ENCODE peak calls at places on chromosomes 3 and 15, in four cellular contexts. B is A549, F is pancreas, E is IMR-90. Y is an unnamed sample.

GRCh38 chr3:149609595-149609994 is 48.2 kb downstream of the WWTR1 start:
- DNase-seq in B (no peak), F (no peak), E (no peak), Y (no peak)

GRCh38 chr15:96122077-96123027 is 208.1 kb upstream of the NR2F2 start:
- DNase-seq in B (no peak), F (no peak), E (peak; percentile 48), Y (no peak)

GRCh38 chr15:58200739-58201138 is 62.6 kb downstream of the AQP9 start:
- DNase-seq in B (no peak), F (no peak), E (no peak), Y (no peak)

GRCh38 chr3:113629941-113630340 is 66.5 kb downstream of the USF3 start:
- DNase-seq in B (no peak), F (no peak), E (no peak), Y (no peak)

GRCh38 chr3:198071602-198072285 is 111.7 kb downstream of the LMLN start:
- DNase-seq in B (peak; percentile 28), F (no peak), E (peak; percentile 97), Y (no peak)

GRCh38 chr15:98177950-98178848 is 217.7 kb downstream of the ARRDC4 start:
- DNase-seq in B (peak; percentile 48), F (no peak), E (peak; percentile 29), Y (peak; percentile 69)

GRCh38 chr3:31092748-31093607 is 198.5 kb upstream of the GADL1 start:
- DNase-seq in B (no peak), F (no peak), E (peak; percentile 16), Y (no peak)

GRCh38 chr3:172143060-172143451 is 103.7 kb downstream of the FNDC3B start:
- DNase-seq in B (no peak), F (no peak), E (no peak), Y (no peak)

GRCh38 chr3:76668653-76669052 is 371.2 kb upstream of the ROBO2 start:
- DNase-seq in B (no peak), F (no peak), E (no peak), Y (no peak)

GRCh38 chr15:69668049-69668705 is 215.6 kb downstream of the RPLP1 start:
- DNase-seq in B (no peak), F (no peak), E (no peak), Y (no peak)

GRCh38 chr3:63046152-63046551 is 170.9 kb upstream of the CADPS start:
- DNase-seq in B (no peak), F (no peak), E (no peak), Y (no peak)

GRCh38 chr3:114624676-114625181 is 330.9 kb downstream of the TIGIT start:
- DNase-seq in B (peak; percentile 68), F (peak; percentile 66), E (peak; percentile 99), Y (no peak)

GRCh38 chr3:128256131-128256530 is 102.8 kb downstream of the EEFSEC start:
- DNase-seq in B (no peak), F (no peak), E (no peak), Y (no peak)

GRCh38 chr3:94234177-94234788 is 171.4 kb downstream of the NSUN3 start:
- DNase-seq in B (peak; percentile 36), F (no peak), E (peak; percentile 44), Y (no peak)

GRCh38 chr15:38226867-38227266 is 25.8 kb upstream of the SPRED1 start:
- DNase-seq in B (peak; percentile 36), F (no peak), E (peak; percentile 94), Y (no peak)

GRCh38 chr15:80694624-80695098 is 449 bp upstream of the ABHD17C start:
- DNase-seq in B (peak; percentile 72), F (no peak), E (peak; percentile 33), Y (no peak)

GRCh38 chr15:100601158-100601557 is 826 bp downstream of the LINS1 start:
- DNase-seq in B (no peak), F (no peak), E (no peak), Y (peak; percentile 7)

GRCh38 chr3:64048631-64049061 is 25.4 kb upstream of the PSMD6 start:
- DNase-seq in B (no peak), F (no peak), E (peak; percentile 16), Y (no peak)

GRCh38 chr3:155282416-155283091 is 10.9 kb downstream of the STRIT1 start:
- DNase-seq in B (no peak), F (no peak), E (peak; percentile 74), Y (no peak)

GRCh38 chr15:93451265-93451664 is 362.3 kb upstream of the RGMA start:
- DNase-seq in B (no peak), F (no peak), E (no peak), Y (no peak)

GRCh38 chr3:127844326-127844942 is 22.1 kb upstream of the MGLL start:
- DNase-seq in B (no peak), F (no peak), E (no peak), Y (no peak)

GRCh38 chr3:143429628-143430514 is 310.3 kb downstream of the CHST2 start:
- DNase-seq in B (no peak), F (no peak), E (peak; percentile 27), Y (no peak)

GRCh38 chr3:158739661-158740060 is 7.4 kb upstream of the RARRES1 start:
- DNase-seq in B (no peak), F (no peak), E (no peak), Y (no peak)

GRCh38 chr3:161474139-161474538 is 22.5 kb upstream of the OTOL1 start:
- DNase-seq in B (no peak), F (no peak), E (no peak), Y (no peak)

GRCh38 chr3:141184430-141184829 is 47.2 kb upstream of the PXYLP1 start:
- DNase-seq in B (no peak), F (no peak), E (no peak), Y (no peak)

GRCh38 chr15:100922192-100923040 is 3.3 kb downstream of the LRRK1 start:
- DNase-seq in B (no peak), F (no peak), E (no peak), Y (no peak)

GRCh38 chr15:20357139-20358065 is 184.2 kb downstream of the GOLGA6L6 start:
- DNase-seq in B (no peak), F (no peak), E (no peak), Y (peak; percentile 65)

GRCh38 chr3:74066456-74066855 is 441.7 kb upstream of the PDZRN3 start:
- DNase-seq in B (no peak), F (no peak), E (no peak), Y (no peak)

GRCh38 chr3:36063992-36064391 is 316.3 kb upstream of the STAC start:
- DNase-seq in B (no peak), F (no peak), E (no peak), Y (no peak)

GRCh38 chr3:52248165-52248541 is 2.6 kb downstream of the PPM1M start:
- DNase-seq in B (no peak), F (no peak), E (no peak), Y (no peak)

GRCh38 chr15:62756326-62756994 is 286.1 kb upstream of the TPM1 start:
- DNase-seq in B (no peak), F (no peak), E (no peak), Y (no peak)

GRCh38 chr3:157282261-157283191 is 122.6 kb upstream of the CCNL1 start:
- DNase-seq in B (no peak), F (no peak), E (peak; percentile 93), Y (no peak)

GRCh38 chr3:188683032-188683491 is 488.7 kb upstream of the TPRG1 start:
- DNase-seq in B (no peak), F (no peak), E (peak; percentile 99), Y (no peak)

GRCh38 chr3:111315911-111316310 is 226.1 kb upstream of the CD96 start:
- DNase-seq in B (no peak), F (no peak), E (peak; percentile 93), Y (no peak)

GRCh38 chr3:141784096-141784495 is 20.9 kb downstream of the GRK7 start:
- DNase-seq in B (no peak), F (no peak), E (no peak), Y (no peak)

GRCh38 chr3:32106929-32107362 is 526 bp downstream of the GPD1L start:
- DNase-seq in B (no peak), F (peak; percentile 70), E (no peak), Y (no peak)

GRCh38 chr3:194275721-194276120 is 75.4 kb downstream of the CPN2 start:
- DNase-seq in B (no peak), F (no peak), E (no peak), Y (no peak)
- H3K4me1 ChIP-seq in B (peaks cover 15% of the 10 kb centered on the region), F (peaks cover 24% of the 10 kb centered on the region), E (peaks cover 10% of the 10 kb centered on the region), Y (peaks cover 6% of the 10 kb centered on the region)

GRCh38 chr3:9947025-9947995 is 4.9 kb downstream of the PRRT3 start:
- DNase-seq in B (peak; percentile 87), F (peak; percentile 90), E (peak; percentile 33), Y (peak; percentile 80)
- H3K4me3 ChIP-seq in B (peak overlapping the region; percentile 80), F (peak overlapping the region; percentile 77), E (peak overlapping the region; percentile 49), Y (peak overlapping the region; percentile 60)

GRCh38 chr3:168952551-168952950 is 711.0 kb downstream of the MECOM start:
- DNase-seq in B (no peak), F (no peak), E (peak; percentile 47), Y (no peak)
- TF ChIP-seq CTCF in B (no peak), F (no peak), E (peak; percentile 39), Y (no peak)

DNA sequence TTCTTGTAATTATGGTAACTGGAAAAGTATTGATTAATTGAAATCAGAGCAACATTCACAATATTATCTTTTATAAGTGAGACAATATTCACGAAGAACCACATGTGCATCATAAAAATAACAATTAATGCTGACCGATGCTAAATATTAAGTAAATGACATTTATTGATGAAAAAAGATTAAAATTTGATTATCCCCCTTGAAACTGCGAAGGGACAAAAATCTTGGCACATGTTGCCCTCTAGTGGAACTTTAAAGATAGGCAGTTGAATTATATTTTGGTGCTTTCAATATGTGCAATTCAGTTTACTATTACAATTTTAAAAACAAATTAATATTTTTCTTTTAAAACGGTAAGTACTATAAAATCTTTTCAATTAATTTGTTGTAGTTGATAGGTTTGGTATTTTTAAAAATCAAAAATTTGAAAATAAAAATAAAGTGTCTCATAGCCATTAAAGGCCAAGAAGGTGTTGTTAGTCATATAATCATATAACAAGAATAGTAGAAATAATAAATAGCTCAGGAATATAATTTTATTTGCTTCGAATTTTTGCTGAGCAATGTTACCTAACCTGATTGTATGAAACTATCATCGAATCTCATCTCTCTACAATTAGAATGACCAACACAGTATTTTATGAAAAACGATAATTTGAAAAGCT is 270.2 kb downstream of the ROBO1 start:
- DNase-seq in B (no peak), F (no peak), E (peak; percentile 11), Y (no peak)
- H3K4me1 ChIP-seq in B (no peaks in the 10 kb centered on the region), F (peaks cover 3% of the 10 kb centered on the region), E (no peaks in the 10 kb centered on the region), Y (no peaks in the 10 kb centered on the region)